ENCODE peak calls at places on chromosomes 16 and 17, in six cellular contexts. O, R, G, A, Y and T are unnamed samples.

GRCh38 chr17:68238894-68239293 is 8.9 kb upstream of the AMZ2 start:
- DNase-seq in O (no peak), R (no peak), G (no peak), A (no peak), Y (no peak), T (no peak)

GRCh38 chr17:58728831-58729230 is 26.8 kb upstream of the PPM1E start:
- DNase-seq in O (no peak), R (no peak), G (no peak), A (no peak), Y (no peak), T (no peak)

GRCh38 chr17:80951121-80952090 is 40.2 kb upstream of the CHMP6 start:
- DNase-seq in O (no peak), R (no peak), G (no peak), A (no peak), Y (no peak), T (no peak)

GRCh38 chr17:77303620-77304019 is 162.9 kb downstream of the SEC14L1 start:
- DNase-seq in O (no peak), R (no peak), G (no peak), A (no peak), Y (no peak), T (no peak)

GRCh38 chr17:46037722-46038255 is 38.7 kb downstream of the STH start:
- DNase-seq in O (no peak), R (no peak), G (no peak), A (no peak), Y (no peak), T (no peak)

GRCh38 chr16:81664153-81664552 is 114.9 kb upstream of the PLCG2 start:
- DNase-seq in O (no peak), R (no peak), G (no peak), A (no peak), Y (no peak), T (no peak)

GRCh38 chr17:58250344-58251011 is 12.1 kb downstream of the LPO start:
- DNase-seq in O (peak), R (no peak), G (no peak), A (no peak), Y (no peak), T (peak)

GRCh38 chr17:49434821-49435581 is 20.3 kb upstream of the PHB1 start:
- DNase-seq in O (peak), R (no peak), G (peak), A (peak), Y (peak), T (no peak)

GRCh38 chr16:71230122-71230845 is at the start of gene HYDIN:
- DNase-seq in O (peak), R (peak), G (peak), A (peak), Y (no peak), T (no peak)

GRCh38 chr16:4891886-4892216 is 44.6 kb downstream of the UBN1 start:
- DNase-seq in O (no peak), R (no peak), G (no peak), A (no peak), Y (no peak), T (no peak)

GRCh38 chr17:290626-291025 is 62.0 kb downstream of the RPH3AL start:
- DNase-seq in O (no peak), R (no peak), G (no peak), A (no peak), Y (no peak), T (no peak)

GRCh38 chr16:74107795-74108610 is 188.6 kb upstream of the PSMD7 start:
- DNase-seq in O (peak), R (peak), G (peak), A (peak), Y (no peak), T (no peak)

GRCh38 chr17:50326831-50327364 is 19.0 kb upstream of the XYLT2 start:
- DNase-seq in O (peak), R (no peak), G (no peak), A (no peak), Y (no peak), T (no peak)

GRCh38 chr17:75151893-75152292 is 2.4 kb downstream of the JPT1 start:
- DNase-seq in O (no peak), R (no peak), G (no peak), A (no peak), Y (no peak), T (no peak)

GRCh38 chr17:44983563-44983962 is 15.5 kb upstream of the C1QL1 start:
- DNase-seq in O (peak), R (no peak), G (no peak), A (no peak), Y (no peak), T (no peak)
- H3K4me3 ChIP-seq in O (no peak), R (no peak), G (no peak), A (no peak), Y (no peak), T (no peak)

GRCh38 chr16:49747654-49748053 is 108.3 kb downstream of the ZNF423 start:
- DNase-seq in O (no peak), R (no peak), G (no peak), A (no peak), Y (no peak), T (no peak)
- H3K4me3 ChIP-seq in O (no peak), R (no peak), G (no peak), A (no peak), Y (no peak), T (no peak)

DNA sequence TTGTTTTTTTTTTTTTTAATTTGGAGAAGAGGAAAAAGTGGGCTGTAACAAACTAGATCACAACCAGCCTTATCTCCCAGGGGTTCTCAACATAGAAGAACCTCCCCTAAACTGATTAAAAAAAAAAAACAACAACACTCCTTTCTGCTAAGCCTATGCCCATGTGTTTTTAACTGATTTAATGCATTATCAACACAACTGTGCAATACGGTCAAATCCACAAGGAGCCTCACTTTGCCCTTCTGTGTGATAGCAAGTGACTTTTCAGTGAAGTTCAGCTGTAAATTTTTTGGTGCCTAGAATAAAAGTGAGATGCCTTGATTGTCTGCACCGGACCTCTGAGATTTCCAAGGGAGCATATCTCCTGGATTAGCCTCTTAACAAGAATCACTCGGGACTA is 611 bp downstream of the MYH11 start:
- DNase-seq in O (no peak), R (no peak), G (no peak), A (no peak), Y (no peak), T (no peak)
- H3K4me3 ChIP-seq in O (peak), R (no peak), G (no peak), A (peak), Y (peak), T (peak)

GRCh38 chr16:845349-845740 is 44.8 kb upstream of the GNG13 start:
- DNase-seq in O (no peak), R (no peak), G (no peak), A (no peak), Y (no peak), T (no peak)
- H3K4me3 ChIP-seq in O (no peak), R (no peak), G (no peak), A (no peak), Y (no peak), T (no peak)

DNA sequence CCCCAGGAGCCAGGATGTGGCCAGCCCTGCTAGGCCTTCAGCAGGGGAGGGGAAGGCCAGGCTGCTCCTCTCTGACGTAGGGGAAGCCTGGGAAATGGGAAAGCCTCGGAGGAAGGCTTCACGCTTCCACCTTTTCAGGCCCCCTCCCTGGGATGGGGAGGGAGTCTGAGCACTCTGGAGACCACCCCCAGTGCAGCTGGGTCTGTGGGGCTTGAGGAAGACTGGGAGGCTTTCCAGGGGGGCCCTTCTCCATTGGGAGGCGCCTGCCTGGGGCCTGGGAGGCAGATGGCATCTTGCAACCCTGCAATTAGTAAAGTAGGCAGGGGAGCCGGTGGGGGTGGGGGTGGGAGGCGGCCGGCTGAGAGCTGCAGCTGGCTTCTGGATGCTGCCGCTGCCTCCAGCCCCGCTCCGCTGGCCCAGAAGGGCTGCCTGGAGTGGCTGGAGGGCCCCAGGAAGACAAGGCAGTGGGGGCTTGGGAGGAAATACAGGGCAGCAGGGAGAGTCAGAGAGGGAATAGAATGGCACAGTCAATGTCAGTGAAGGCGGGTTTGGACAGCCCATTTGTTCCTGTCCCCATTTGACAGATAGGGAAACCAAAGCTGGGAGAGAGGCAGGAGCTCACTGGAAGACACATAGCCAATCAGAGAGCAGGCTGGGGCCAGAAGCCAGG is 21.3 kb upstream of the DOK4 start:
- DNase-seq in O (no peak), R (no peak), G (no peak), A (peak), Y (no peak), T (no peak)
- H3K4me3 ChIP-seq in O (no peak), R (no peak), G (no peak), A (no peak), Y (no peak), T (no peak)

GRCh38 chr17:64783556-64784352 is 121.6 kb upstream of the SMURF2 start:
- DNase-seq in O (no peak), R (no peak), G (no peak), A (no peak), Y (no peak), T (no peak)

GRCh38 chr17:64781394-64781793 is 119.3 kb upstream of the SMURF2 start:
- DNase-seq in O (peak), R (peak), G (no peak), A (peak), Y (peak), T (peak)

GRCh38 chr17:64780096-64781012 is 118.2 kb upstream of the SMURF2 start:
- DNase-seq in O (peak), R (peak), G (no peak), A (peak), Y (no peak), T (no peak)

GRCh38 chr17:64781013-64781392 is 118.9 kb upstream of the SMURF2 start:
- DNase-seq in O (no peak), R (no peak), G (no peak), A (peak), Y (no peak), T (no peak)

DNA sequence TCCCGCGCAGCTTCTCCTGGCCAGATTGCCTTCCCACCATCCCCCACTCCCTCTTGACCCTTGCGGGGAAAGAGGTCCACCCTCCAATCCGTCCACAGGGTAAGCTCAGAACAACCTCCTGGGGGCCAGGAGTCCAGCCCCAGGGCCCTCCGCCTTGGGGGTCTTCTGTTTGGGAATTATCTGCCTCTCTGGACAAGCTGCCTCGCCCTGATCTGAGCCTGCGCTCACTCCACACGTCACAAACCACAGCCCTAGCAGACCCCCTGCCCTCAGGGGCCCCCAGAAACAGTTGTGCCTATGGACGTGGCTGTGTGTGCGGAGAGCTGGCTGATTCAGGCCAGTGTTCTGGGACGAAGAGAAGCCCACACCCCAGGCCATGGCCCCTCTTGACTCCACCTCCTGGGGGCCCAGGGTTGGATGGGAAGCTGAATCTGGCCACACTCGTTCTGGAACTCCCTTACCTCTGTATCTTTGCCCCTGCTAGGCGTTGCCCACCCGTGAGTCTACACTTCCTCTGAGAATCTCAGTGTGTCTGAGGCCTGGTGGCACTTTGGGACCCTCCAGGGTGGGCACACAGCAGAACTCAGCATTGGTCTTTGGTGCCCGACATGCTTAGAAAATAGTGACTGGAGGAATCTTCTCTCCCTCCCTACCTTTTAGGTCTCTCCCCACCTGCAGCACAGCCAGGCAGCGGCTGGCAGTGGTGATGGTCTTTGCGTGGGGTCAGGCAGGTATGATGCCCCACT is 119.9 kb upstream of the SMURF2 start:
- DNase-seq in O (peak), R (no peak), G (no peak), A (no peak), Y (no peak), T (no peak)
- H3K4me3 ChIP-seq in O (no peak), R (no peak), G (no peak), A (peak), Y (no peak), T (no peak)